ENCODE peak calls at places on chromosome 15, in ten cellular contexts. H, U, P, X, G, A, O, C, T and S are unnamed samples.

GRCh38 chr15:70375006-70375409 is 277.3 kb upstream of the TLE3 start:
- DNase-seq in H (peak), U (no peak), P (peak), X (peak), G (no peak), A (peak), O (no peak), C (no peak), T (peak), S (peak)

GRCh38 chr15:28260722-28261121 is 61.3 kb downstream of the HERC2 start:
- DNase-seq in H (no peak), U (no peak), P (no peak), X (no peak), G (no peak), A (no peak), O (no peak), C (no peak), T (no peak), S (no peak)

GRCh38 chr15:30065025-30065801 is 17.5 kb upstream of the GOLGA8J start:
- DNase-seq in H (no peak), U (no peak), P (peak), X (peak), G (no peak), A (no peak), O (no peak), C (no peak), T (no peak), S (no peak)

GRCh38 chr15:49062900-49063299 is 16.7 kb upstream of the SECISBP2L start:
- DNase-seq in H (no peak), U (no peak), P (no peak), X (no peak), G (no peak), A (no peak), O (no peak), C (no peak), T (no peak), S (peak)

GRCh38 chr15:100193277-100193860 is 148.4 kb downstream of the ADAMTS17 start:
- DNase-seq in H (no peak), U (no peak), P (no peak), X (no peak), G (no peak), A (no peak), O (no peak), C (no peak), T (no peak), S (no peak)

GRCh38 chr15:82647045-82647834 is at the start of gene CPEB1:
- DNase-seq in H (peak), U (no peak), P (no peak), X (peak), G (no peak), A (peak), O (peak), C (no peak), T (peak), S (peak)

GRCh38 chr15:98800437-98801233 is 152.3 kb downstream of the IGF1R start:
- DNase-seq in H (peak), U (no peak), P (no peak), X (peak), G (peak), A (peak), O (no peak), C (peak), T (peak), S (peak)

GRCh38 chr15:70289191-70289955 is 191.7 kb upstream of the TLE3 start:
- DNase-seq in H (no peak), U (no peak), P (no peak), X (peak), G (no peak), A (no peak), O (no peak), C (no peak), T (no peak), S (peak)

GRCh38 chr15:64895285-64896065 is 16.2 kb upstream of the ANKDD1A start:
- DNase-seq in H (no peak), U (no peak), P (no peak), X (peak), G (no peak), A (no peak), O (no peak), C (peak), T (peak), S (no peak)